ENCODE peak calls at places on chromosomes 11 and 22, in eight cellular contexts. L is hepatocyte, B is heart left ventricle, X is transverse colon, R is osteoblast, P is mammary epithelial cell, V is pancreas, F is neuronal stem cell. Y is an unnamed sample.
A peak's percentile ranks its signal among the peaks of the same experiment; 100 is the strongest.

GRCh38 chr11:3219281-3219892 is 774 bp upstream of the MRGPRG start:
- DNase-seq in L (no peak), B (no peak), X (peak; percentile 6), R (peak; percentile 80), P (no peak), V (no peak), F (no peak), Y (peak; percentile 49)

GRCh38 chr11:121890377-121890776 is 225.6 kb downstream of the BLID start:
- DNase-seq in L (no peak), B (no peak), X (no peak), R (peak; percentile 52), P (peak; percentile 83), V (no peak), F (no peak), Y (no peak)

GRCh38 chr11:100498780-100499179 is 188.3 kb upstream of the ARHGAP42 start:
- DNase-seq in L (no peak), B (no peak), X (no peak), R (no peak), P (no peak), V (no peak), F (no peak), Y (no peak)

GRCh38 chr11:109729761-109730160 is 307.8 kb downstream of the C11orf87 start:
- DNase-seq in L (peak; percentile 23), B (no peak), X (peak; percentile 23), R (no peak), P (no peak), V (peak; percentile 12), F (no peak), Y (peak; percentile 62)

GRCh38 chr11:57290288-57290687 is 34.5 kb downstream of the TNKS1BP1 start:
- DNase-seq in L (no peak), B (no peak), X (no peak), R (peak; percentile 65), P (peak; percentile 38), V (no peak), F (no peak), Y (no peak)

GRCh38 chr22:45208696-45208992 is 32.0 kb downstream of the KIAA0930 start:
- DNase-seq in L (no peak), B (no peak), X (no peak), R (no peak), P (no peak), V (no peak), F (no peak), Y (no peak)

GRCh38 chr22:44894782-44895181 is 115.0 kb downstream of the PHF21B start:
- DNase-seq in L (no peak), B (no peak), X (no peak), R (no peak), P (no peak), V (no peak), F (no peak), Y (peak; percentile 36)

GRCh38 chr11:19768197-19768596 is 55.6 kb downstream of the NAV2 start:
- DNase-seq in L (no peak), B (no peak), X (no peak), R (no peak), P (no peak), V (no peak), F (no peak), Y (no peak)

GRCh38 chr11:8025816-8026215 is 38.7 kb downstream of the EIF3F start:
- DNase-seq in L (no peak), B (no peak), X (no peak), R (peak; percentile 88), P (peak; percentile 50), V (no peak), F (no peak), Y (no peak)

GRCh38 chr11:811446-812245 is 1.9 kb downstream of the RPLP2 start:
- DNase-seq in L (no peak), B (no peak), X (no peak), R (no peak), P (no peak), V (no peak), F (no peak), Y (no peak)

GRCh38 chr11:26741036-26741435 is 19.2 kb upstream of the SLC5A12 start:
- DNase-seq in L (no peak), B (no peak), X (no peak), R (peak; percentile 27), P (no peak), V (no peak), F (no peak), Y (no peak)

GRCh38 chr22:43401233-43401632 is 10.6 kb upstream of the MPPED1 start:
- DNase-seq in L (no peak), B (no peak), X (no peak), R (no peak), P (no peak), V (no peak), F (no peak), Y (no peak)

GRCh38 chr11:116276051-116277044 is 496.4 kb downstream of the BUD13 start:
- DNase-seq in L (peak; percentile 82), B (peak; percentile 77), X (peak; percentile 86), R (peak; percentile 90), P (peak; percentile 17), V (peak; percentile 86), F (peak; percentile 86), Y (peak; percentile 98)

GRCh38 chr11:16239130-16240105 is 116.9 kb downstream of the SOX6 start:
- DNase-seq in L (no peak), B (no peak), X (no peak), R (no peak), P (no peak), V (no peak), F (peak; percentile 6), Y (no peak)

GRCh38 chr22:22935546-22936157 is 48.0 kb downstream of the IGLL5 start:
- DNase-seq in L (no peak), B (no peak), X (peak; percentile 75), R (peak; percentile 74), P (no peak), V (no peak), F (no peak), Y (peak; percentile 64)

GRCh38 chr22:41367680-41368542 is 13.8 kb upstream of the TEF start:
- DNase-seq in L (peak; percentile 47), B (no peak), X (peak; percentile 30), R (peak; percentile 90), P (peak; percentile 20), V (peak; percentile 69), F (no peak), Y (no peak)

GRCh38 chr22:41369089-41369745 is 12.5 kb upstream of the TEF start:
- DNase-seq in L (no peak), B (no peak), X (no peak), R (peak; percentile 71), P (no peak), V (no peak), F (no peak), Y (no peak)

GRCh38 chr22:41368543-41368817 is 13.3 kb upstream of the TEF start:
- DNase-seq in L (no peak), B (no peak), X (no peak), R (peak; percentile 50), P (no peak), V (no peak), F (no peak), Y (no peak)

GRCh38 chr22:41367039-41367679 is 14.6 kb upstream of the TEF start:
- DNase-seq in L (peak; percentile 93), B (peak; percentile 98), X (peak; percentile 95), R (peak; percentile 100), P (peak; percentile 94), V (peak; percentile 100), F (no peak), Y (peak; percentile 83)

GRCh38 chr22:41369837-41370236 is 11.9 kb upstream of the TEF start:
- DNase-seq in L (no peak), B (no peak), X (no peak), R (peak; percentile 8), P (no peak), V (no peak), F (no peak), Y (no peak)
- H3K4me3 ChIP-seq in L (no peak overlapping the region), B (no peak overlapping the region), X (no peak overlapping the region), R (no peak overlapping the region), P (no peak overlapping the region), V (no peak overlapping the region), F (no peak overlapping the region), Y (no peak overlapping the region)

GRCh38 chr11:65858354-65859133 is 564 bp upstream of the CFL1 start:
- DNase-seq in L (no peak), B (no peak), X (no peak), R (no peak), P (no peak), V (no peak), F (no peak), Y (no peak)
- H3K36me3 ChIP-seq in L (no peaks in the 10 kb centered on the region), B (no peaks in the 10 kb centered on the region), X (peaks cover 2% of the 10 kb centered on the region), R (peaks cover 51% of the 10 kb centered on the region), P (peaks cover 21% of the 10 kb centered on the region), V (peaks cover 4% of the 10 kb centered on the region), F (peaks cover 55% of the 10 kb centered on the region), Y (peaks cover 54% of the 10 kb centered on the region)

GRCh38 chr22:21014202-21015050 is 539 bp upstream of the P2RX6 start:
- DNase-seq in L (peak; percentile 94), B (peak; percentile 92), X (peak; percentile 89), R (peak; percentile 99), P (peak; percentile 78), V (peak; percentile 74), F (peak; percentile 95), Y (peak; percentile 98)

GRCh38 chr22:21020802-21021429 is 6.0 kb downstream of the P2RX6 start:
- DNase-seq in L (no peak), B (no peak), X (no peak), R (peak; percentile 68), P (no peak), V (no peak), F (no peak), Y (peak; percentile 82)

GRCh38 chr22:21015051-21016006 is at the start of gene P2RX6:
- DNase-seq in L (no peak), B (no peak), X (no peak), R (peak; percentile 93), P (peak; percentile 37), V (no peak), F (no peak), Y (peak; percentile 42)

GRCh38 chr22:21016644-21017420 is 1.9 kb downstream of the P2RX6 start:
- DNase-seq in L (no peak), B (no peak), X (no peak), R (peak; percentile 58), P (no peak), V (no peak), F (no peak), Y (no peak)

GRCh38 chr22:21018314-21018713 is 3.3 kb downstream of the P2RX6 start:
- DNase-seq in L (no peak), B (no peak), X (no peak), R (no peak), P (no peak), V (no peak), F (no peak), Y (no peak)
- H3K4me3 ChIP-seq in L (no peak overlapping the region), B (no peak overlapping the region), X (no peak overlapping the region), R (no peak overlapping the region), P (no peak overlapping the region), V (no peak overlapping the region), F (no peak overlapping the region), Y (no peak overlapping the region)

DNA sequence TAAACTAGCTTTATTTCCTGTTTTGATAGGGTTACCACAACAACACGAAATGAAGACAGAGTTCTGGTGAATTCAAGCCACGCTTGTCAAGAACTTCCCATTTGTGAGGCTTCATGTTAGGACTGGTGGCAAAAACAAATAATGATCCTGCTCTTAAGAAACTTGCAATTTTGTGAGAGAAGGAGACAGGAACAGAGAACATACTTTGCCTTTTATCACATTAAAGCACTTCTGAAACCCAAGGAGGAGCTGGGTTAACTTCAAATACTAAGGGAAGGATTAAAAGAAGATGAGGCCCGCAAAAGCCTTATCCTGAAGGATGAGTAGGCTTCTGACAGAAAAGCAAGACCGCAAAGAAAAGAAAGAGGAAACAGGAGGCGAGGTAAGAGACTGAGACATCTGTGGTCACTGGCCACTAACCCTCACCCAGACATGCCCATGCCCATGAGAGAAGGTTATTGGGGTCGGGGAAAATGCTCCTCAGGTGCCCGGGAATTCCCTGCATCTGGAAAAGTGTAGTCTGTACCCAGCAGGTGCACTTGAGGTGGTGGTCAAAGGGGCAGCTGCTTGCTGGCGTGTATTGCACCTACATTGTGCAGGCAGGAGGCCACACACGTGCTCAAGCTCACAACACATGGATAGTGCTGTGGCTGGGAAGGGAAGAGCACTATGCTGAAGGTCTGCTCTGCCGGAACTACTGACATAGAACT is 50.5 kb downstream of the MAPK1 start:
- DNase-seq in L (peak; percentile 36), B (no peak), X (no peak), R (peak; percentile 92), P (peak; percentile 90), V (no peak), F (no peak), Y (no peak)
- H3K36me3 ChIP-seq in L (no peaks in the 10 kb centered on the region), B (no peaks in the 10 kb centered on the region), X (no peaks in the 10 kb centered on the region), R (no peaks in the 10 kb centered on the region), P (no peaks in the 10 kb centered on the region), V (no peaks in the 10 kb centered on the region), F (peaks cover 17% of the 10 kb centered on the region), Y (peaks cover under 1% of the 10 kb centered on the region)

Y was measured in endodermal cell.